ENCODE peak calls at places on chromosomes 5 and 9, in four cellular contexts. M is midbrain; B is CD4-positive, alpha-beta T cell; U is Daoy. R is an unnamed sample.
A peak's percentile ranks its signal among the peaks of the same experiment; 100 is the strongest.

GRCh38 chr9:104906441-104907277 is 21.3 kb downstream of the ABCA1 start:
- DNase-seq in M (no peak), B (no peak), U (peak; percentile 10), R (no peak)

GRCh38 chr9:80615964-80616363 is 1044.2 kb downstream of the TLE4 start:
- DNase-seq in M (no peak), B (no peak), U (no peak), R (no peak)

GRCh38 chr9:110440161-110440560 is 102.5 kb upstream of the TXNDC8 start:
- DNase-seq in M (peak; percentile 5), B (no peak), U (peak; percentile 62), R (no peak)

GRCh38 chr9:95691435-95691834 is 174.7 kb upstream of the PTCH1 start:
- DNase-seq in M (no peak), B (no peak), U (no peak), R (no peak)

GRCh38 chr5:6900828-6901227 is 187.6 kb downstream of the TENT4A start:
- DNase-seq in M (no peak), B (no peak), U (peak; percentile 76), R (no peak)

GRCh38 chr5:96342581-96342980 is 90.5 kb downstream of the PCSK1 start:
- DNase-seq in M (no peak), B (no peak), U (no peak), R (no peak)

GRCh38 chr5:176620333-176620981 is 9.9 kb downstream of the SNCB start:
- DNase-seq in M (no peak), B (no peak), U (peak; percentile 39), R (peak; percentile 58)

GRCh38 chr5:10442581-10442980 is 902 bp downstream of the ROPN1L start:
- DNase-seq in M (no peak), B (no peak), U (no peak), R (no peak)

GRCh38 chr9:127136081-127136879 is 13.8 kb upstream of the ANGPTL2 start:
- DNase-seq in M (no peak), B (no peak), U (no peak), R (no peak)

GRCh38 chr5:77629553-77630245 is 8.8 kb downstream of the OTP start:
- DNase-seq in M (no peak), B (no peak), U (peak; percentile 41), R (no peak)

GRCh38 chr9:37582548-37583157 is 6.5 kb upstream of the FBXO10 start:
- DNase-seq in M (peak; percentile 58), B (no peak), U (peak; percentile 37), R (no peak)

GRCh38 chr9:88952086-88952615 is 39.1 kb upstream of the S1PR3 start:
- DNase-seq in M (peak; percentile 58), B (no peak), U (no peak), R (no peak)